ENCODE peak calls at places on chromosomes 13 and 19, in seven cellular contexts. F is type B pancreatic cell; I is stimulated activated naive CD8-positive, alpha-beta T cell treated with anti-CD3 and anti-CD28 coated beads, Interleukin-15, Interleukin-2, amounts not matched to agents 100 U/mL and 50 U/mL, for 24 hours; H is stimulated activated CD4-positive, alpha-beta T cell treated with anti-CD3 and anti-CD28 coated beads, Interleukin-15, amount 100 ng/mL, for 1 hour; Z is tibial artery; C is retinal pigment epithelial cell; L is NCI-H69. T is an unnamed sample.

GRCh38 chr13:33352520-33352919 is 67.0 kb upstream of the STARD13 start:
- DNase-seq in Z (no peak), C (no peak), I (no peak), L (peak), F (no peak), H (no peak), T (no peak)

GRCh38 chr19:17327068-17327653 is 7.5 kb downstream of the ANO8 start:
- DNase-seq in Z (no peak), I (no peak), H (no peak), L (no peak), F (no peak), C (no peak), T (no peak)

GRCh38 chr13:82758056-82758455 is 1124.2 kb downstream of the SLITRK1 start:
- DNase-seq in H (no peak), F (no peak), I (no peak), C (no peak), Z (no peak), L (peak), T (no peak)

GRCh38 chr13:25375727-25376358 is 4.1 kb downstream of the ATP8A2 start:
- DNase-seq in C (no peak), L (peak), H (no peak), I (peak), F (no peak), Z (no peak), T (no peak)

GRCh38 chr13:76992548-76993001 is 694 bp downstream of the CLN5 start:
- DNase-seq in Z (no peak), H (no peak), F (no peak), I (peak), C (no peak), L (peak), T (no peak)

GRCh38 chr13:50691682-50692263 is 151.7 kb downstream of the DLEU7 start:
- DNase-seq in L (peak), Z (no peak), F (no peak), C (no peak), H (no peak), I (no peak), T (no peak)

GRCh38 chr13:38301236-38301635 is 48.4 kb upstream of the UFM1 start:
- DNase-seq in F (no peak), C (no peak), I (no peak), H (no peak), L (no peak), Z (no peak), T (no peak)

GRCh38 chr19:1554968-1555801 is 12.9 kb downstream of the MEX3D start:
- DNase-seq in H (no peak), L (no peak), C (no peak), I (no peak), Z (no peak), F (no peak), T (no peak)

GRCh38 chr19:17686592-17687042 is 1.5 kb downstream of the UNC13A start:
- DNase-seq in I (no peak), C (no peak), Z (no peak), F (no peak), L (peak), H (no peak), T (no peak)

GRCh38 chr19:7582446-7582845 is 13.2 kb upstream of the CAMSAP3 start:
- DNase-seq in H (no peak), Z (no peak), C (no peak), F (no peak), L (no peak), I (no peak), T (no peak)

GRCh38 chr19:11179716-11180297 is 17.5 kb downstream of the KANK2 start:
- DNase-seq in Z (no peak), C (no peak), H (no peak), I (peak), L (no peak), F (no peak), T (no peak)

GRCh38 chr13:52001120-52001731 is 10.0 kb downstream of the ATP7B start:
- DNase-seq in F (no peak), C (no peak), L (peak), I (no peak), Z (no peak), H (no peak), T (no peak)

GRCh38 chr19:10431254-10431942 is 11.1 kb downstream of the PDE4A start:
- DNase-seq in H (no peak), L (no peak), F (no peak), I (peak), Z (no peak), C (no peak), T (no peak)

GRCh38 chr13:21670006-21670882 is 629 bp upstream of the FGF9 start:
- DNase-seq in H (peak), L (peak), C (no peak), I (peak), Z (peak), F (peak), T (no peak)

GRCh38 chr19:4140237-4140711 is 13.2 kb upstream of the CREB3L3 start:
- DNase-seq in C (no peak), F (no peak), I (peak), Z (no peak), H (no peak), L (peak), T (no peak)

GRCh38 chr19:41225238-41226052 is 6.4 kb downstream of the AXL start:
- DNase-seq in H (no peak), I (peak), Z (peak), F (no peak), C (peak), L (no peak), T (no peak)

GRCh38 chr19:41997851-41998229 is 3.8 kb upstream of the ATP1A3 start:
- DNase-seq in H (no peak), F (no peak), I (no peak), Z (no peak), L (peak), C (no peak), T (no peak)